ENCODE peak calls at places on chromosomes 7 and 10, in four cellular contexts. G is GM12891, S is K562, I is GM12878. D is an unnamed sample.

GRCh38 chr7:137944168-137944567 is 57.7 kb downstream of the CREB3L2 start:
- DNase-seq in I (no peak), G (no peak), S (no peak), D (no peak)

GRCh38 chr10:126062132-126063032 is 166.0 kb downstream of the FANK1 start:
- DNase-seq in I (no peak), S (peak), G (no peak), D (no peak)

GRCh38 chr7:157640144-157640543 is 303.3 kb downstream of the DNAJB6 start:
- DNase-seq in S (no peak), G (no peak), I (no peak), D (no peak)

GRCh38 chr10:121609426-121610380 is 11.5 kb upstream of the FGFR2 start:
- DNase-seq in S (no peak), I (no peak), G (no peak), D (no peak)

GRCh38 chr10:122085423-122085911 is 96.5 kb downstream of the TACC2 start:
- DNase-seq in G (no peak), I (no peak), S (no peak), D (no peak)

GRCh38 chr10:3482200-3482993 is 302.6 kb downstream of the KLF6 start:
- DNase-seq in S (peak), G (no peak), I (peak), D (no peak)

GRCh38 chr7:35781200-35781701 is 19.6 kb upstream of the SEPTIN7 start:
- DNase-seq in I (no peak), S (no peak), G (no peak), D (no peak)

GRCh38 chr10:85266808-85267207 is 938.4 kb downstream of the CCSER2 start:
- DNase-seq in I (no peak), S (no peak), G (no peak), D (no peak)

GRCh38 chr7:100132697-100133137 is 6.0 kb downstream of the MBLAC1 start:
- DNase-seq in G (no peak), I (no peak), S (peak), D (no peak)

GRCh38 chr10:93032105-93032808 is 28.3 kb upstream of the CYP26C1 start:
- DNase-seq in S (no peak), I (no peak), G (no peak), D (no peak)

GRCh38 chr10:91536101-91536500 is 96.8 kb downstream of the PPP1R3C start:
- DNase-seq in G (no peak), S (no peak), I (no peak), D (no peak)

GRCh38 chr10:34580643-34581042 is 234.5 kb downstream of the PARD3 start:
- DNase-seq in S (no peak), G (no peak), I (no peak), D (no peak)

GRCh38 chr7:81666209-81666608 is 103.6 kb downstream of the HGF start:
- DNase-seq in I (no peak), G (no peak), S (no peak), D (no peak)

GRCh38 chr10:130359711-130360110 is 223.5 kb downstream of the GLRX3 start:
- DNase-seq in I (no peak), G (no peak), S (no peak), D (no peak)

GRCh38 chr10:90288403-90288933 is 569.4 kb downstream of the HTR7 start:
- DNase-seq in G (no peak), I (no peak), S (no peak), D (no peak)

GRCh38 chr10:101579516-101579870 is 8.6 kb downstream of the POLL start:
- DNase-seq in I (no peak), G (no peak), S (no peak), D (no peak)

GRCh38 chr7:7474436-7474835 is 61.2 kb downstream of the COL28A1 start:
- DNase-seq in I (no peak), S (no peak), G (no peak), D (no peak)

GRCh38 chr10:78914502-78915330 is 154.1 kb upstream of the ZMIZ1 start:
- DNase-seq in G (no peak), S (no peak), I (peak), D (no peak)

GRCh38 chr7:108497082-108497725 is 28.7 kb downstream of the PNPLA8 start:
- DNase-seq in G (no peak), I (peak), S (peak), D (peak)

GRCh38 chr7:48173983-48174382 is 2.7 kb downstream of the ABCA13 start:
- DNase-seq in S (no peak), G (no peak), I (no peak), D (no peak)

GRCh38 chr7:76303829-76304505 is 1.5 kb downstream of the HSPB1 start:
- DNase-seq in S (no peak), G (no peak), I (no peak), D (no peak)

GRCh38 chr7:117250801-117251200 is 72.1 kb downstream of the WNT2 start:
- DNase-seq in I (no peak), S (no peak), G (no peak), D (no peak)

GRCh38 chr10:48399056-48399541 is 92.6 kb downstream of the MAPK8 start:
- DNase-seq in I (no peak), G (no peak), S (no peak), D (no peak)
- TF ChIP-seq SPI1 in I (no peak), G (no peak), S (no peak), D (no peak)

GRCh38 chr10:106997721-106998120 is 166.8 kb downstream of the SORCS1 start:
- DNase-seq in S (peak), I (no peak), G (no peak), D (peak)

GRCh38 chr10:107004362-107004761 is 160.1 kb downstream of the SORCS1 start:
- DNase-seq in I (no peak), S (no peak), G (no peak), D (no peak)

GRCh38 chr10:106996510-106996909 is 168.0 kb downstream of the SORCS1 start:
- DNase-seq in I (no peak), G (no peak), S (peak), D (no peak)

DNA sequence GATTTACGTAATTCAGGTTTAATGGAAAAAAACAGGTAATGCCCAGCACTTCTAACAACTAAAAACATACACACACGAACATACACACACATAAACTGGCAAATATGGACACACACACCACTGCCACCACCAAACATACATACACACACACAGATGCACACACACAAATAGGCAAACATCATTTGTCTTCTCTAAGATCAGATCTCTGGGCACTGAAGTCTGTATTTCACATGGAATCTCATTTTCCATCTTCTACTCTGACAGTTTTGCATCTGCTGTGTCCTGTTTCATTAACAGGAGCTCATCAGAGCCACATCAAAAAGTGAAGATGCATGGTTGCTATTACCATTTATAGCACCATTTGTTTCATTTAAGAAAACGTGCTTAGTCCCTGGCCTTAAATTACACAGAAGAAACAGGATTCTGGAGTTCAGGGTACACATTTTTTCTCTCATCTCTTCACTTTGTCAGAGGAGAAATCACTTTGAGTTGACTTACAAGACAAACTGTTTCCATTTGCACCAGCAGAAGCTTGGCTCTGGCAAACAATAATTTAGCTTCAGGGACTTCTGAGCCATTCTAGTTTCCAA is 165.3 kb downstream of the SORCS1 start:
- DNase-seq in S (no peak), I (no peak), G (no peak), D (no peak)
- TF ChIP-seq SPI1 in S (no peak), I (no peak), G (no peak), D (no peak)

GRCh38 chr7:140594131-140594691 is 46.4 kb downstream of the DENND2A start:
- DNase-seq in G (no peak), I (no peak), S (peak), D (no peak)
- TF ChIP-seq SPI1 in G (no peak), I (no peak), S (peak), D (no peak)

GRCh38 chr7:151507806-151508205 is 11.9 kb downstream of the RHEB start:
- DNase-seq in G (no peak), S (no peak), I (no peak), D (no peak)

GRCh38 chr7:151511270-151511669 is 8.4 kb downstream of the RHEB start:
- DNase-seq in G (no peak), S (no peak), I (no peak), D (no peak)

GRCh38 chr7:151511946-151512345 is 7.7 kb downstream of the RHEB start:
- DNase-seq in S (no peak), G (no peak), I (no peak), D (no peak)

GRCh38 chr7:151512353-151512752 is 7.3 kb downstream of the RHEB start:
- DNase-seq in I (no peak), G (no peak), S (no peak), D (no peak)

DNA sequence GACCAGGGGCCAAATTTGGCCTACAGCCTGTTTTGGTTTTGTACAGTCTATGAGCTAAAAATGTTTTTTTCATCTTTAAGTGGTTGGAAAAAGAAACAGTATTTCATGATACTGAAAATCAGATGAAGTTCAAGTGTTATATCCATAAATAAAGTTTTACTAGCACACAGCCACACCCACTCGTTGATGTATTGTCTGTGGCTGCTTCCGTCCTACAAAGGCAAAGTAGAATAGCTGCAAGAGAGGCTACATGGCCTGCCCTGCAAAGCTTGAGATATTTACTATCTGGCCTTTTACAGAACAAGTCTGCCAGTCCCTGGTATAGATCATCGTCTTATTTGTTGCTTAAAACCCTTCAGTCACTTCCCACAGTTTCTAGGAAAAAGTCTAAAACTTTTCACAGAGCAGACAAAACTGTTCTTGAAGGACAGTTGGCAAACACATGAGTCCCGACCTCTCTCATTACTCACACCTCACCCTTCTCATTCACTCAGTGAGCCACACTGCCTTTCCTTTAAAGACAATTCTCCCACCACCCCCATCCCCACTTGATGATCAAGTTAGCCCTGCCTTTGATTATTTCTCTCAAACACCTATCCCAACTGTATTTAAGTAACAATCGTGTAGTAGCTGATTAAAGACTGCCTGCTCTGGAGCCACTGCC is 9.9 kb downstream of the RHEB start:
- DNase-seq in G (no peak), S (no peak), I (no peak), D (no peak)
- TF ChIP-seq SPI1 in G (no peak), S (no peak), I (no peak), D (no peak)

GRCh38 chr10:71878327-71879034 is 27.4 kb upstream of the PSAP start:
- DNase-seq in S (peak), G (no peak), I (no peak), D (peak)
- TF ChIP-seq SPI1 in S (peak), G (peak), I (no peak), D (peak)

GRCh38 chr10:8133146-8133545 is 78.7 kb downstream of the GATA3 start:
- DNase-seq in G (no peak), S (no peak), I (peak), D (peak)
- TF ChIP-seq SPI1 in G (peak), S (peak), I (peak), D (peak)

GRCh38 chr10:25661632-25662031 is 272.4 kb upstream of the MYO3A start:
- DNase-seq in G (no peak), S (no peak), I (no peak), D (no peak)

DNA sequence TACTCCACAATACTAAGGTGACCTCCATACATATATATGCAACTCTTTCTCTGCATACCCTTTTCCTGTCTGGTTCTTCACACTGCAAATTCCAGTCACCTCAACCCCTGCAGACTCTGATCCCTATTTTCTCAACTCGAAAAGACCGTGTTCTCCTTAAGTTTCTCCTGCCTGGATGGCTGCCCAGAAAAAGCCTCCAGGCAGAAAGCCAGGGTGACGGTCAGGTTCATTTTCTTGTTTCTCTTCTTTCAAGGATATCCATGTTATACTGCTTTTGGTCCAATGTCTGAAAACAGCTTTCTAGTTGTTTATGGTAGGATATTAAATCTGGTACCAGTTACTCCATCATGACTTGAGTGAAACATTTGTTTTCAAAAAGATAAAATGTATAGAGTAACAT is 267.8 kb upstream of the MYO3A start:
- DNase-seq in G (no peak), I (no peak), S (no peak), D (no peak)
- TF ChIP-seq SPI1 in G (no peak), I (no peak), S (no peak), D (no peak)

GRCh38 chr10:133391761-133392518 is 2.0 kb upstream of the MTG1 start:
- DNase-seq in S (no peak), I (no peak), G (no peak), D (no peak)
- TF ChIP-seq SPI1 in S (no peak), I (no peak), G (no peak), D (no peak)